ENCODE peak calls at places on chromosome 17, in eight cellular contexts. V is RWPE1, E is fibroblast of the aortic adventitia, I is sigmoid colon, O is pancreas, F is GM13976, Y is AG09319, Z is A673. K is an unnamed sample.

GRCh38 chr17:57034807-57035754 is 50.0 kb upstream of the AKAP1 start:
- DNase-seq in I (no peak), E (no peak), Z (no peak), V (no peak), O (no peak), F (no peak), Y (no peak), K (no peak)

GRCh38 chr17:7834554-7834890 is 505 bp downstream of the KDM6B start:
- DNase-seq in F (no peak), V (no peak), I (peak; percentile 89), Y (no peak), O (peak; percentile 71), Z (no peak), E (no peak), K (no peak)

GRCh38 chr17:40015005-40015997 is at the start of gene CSF3:
- DNase-seq in O (no peak), E (peak; percentile 37), Z (no peak), V (no peak), I (no peak), F (no peak), Y (no peak), K (no peak)

GRCh38 chr17:37490022-37490587 is 414 bp downstream of the DUSP14 start:
- DNase-seq in Y (no peak), E (peak; percentile 48), O (peak; percentile 61), I (peak; percentile 81), V (no peak), Z (peak; percentile 53), F (peak; percentile 81), K (peak; percentile 46)

GRCh38 chr17:16352838-16353701 is at the start of gene CENPV:
- DNase-seq in Y (no peak), V (peak; percentile 63), Z (peak; percentile 78), F (peak; percentile 87), O (peak; percentile 40), E (peak; percentile 16), I (peak; percentile 70), K (no peak)

GRCh38 chr17:8173871-8174322 is 2.3 kb downstream of the TMEM107 start:
- DNase-seq in V (no peak), Z (no peak), F (no peak), E (no peak), Y (no peak), I (no peak), O (no peak), K (no peak)

GRCh38 chr17:65173284-65173793 is 36.2 kb downstream of the RGS9 start:
- DNase-seq in I (no peak), E (peak; percentile 21), Z (peak; percentile 50), Y (no peak), F (no peak), V (peak; percentile 27), O (no peak), K (peak; percentile 51)

GRCh38 chr17:16407911-16408588 is 7.3 kb upstream of the TRPV2 start:
- DNase-seq in F (peak; percentile 89), V (peak; percentile 38), E (peak; percentile 62), Z (peak; percentile 65), I (peak; percentile 87), O (peak; percentile 63), Y (no peak), K (no peak)

GRCh38 chr17:65593870-65594584 is 32.6 kb upstream of the AXIN2 start:
- DNase-seq in V (no peak), I (no peak), F (no peak), Y (no peak), Z (peak; percentile 38), O (no peak), E (peak; percentile 23), K (no peak)

GRCh38 chr17:75765981-75766380 is 989 bp upstream of the GALK1 start:
- DNase-seq in V (no peak), E (no peak), Y (no peak), I (no peak), O (no peak), F (no peak), Z (no peak), K (no peak)

GRCh38 chr17:75763269-75763607 is 1.8 kb downstream of the GALK1 start:
- DNase-seq in E (no peak), F (no peak), I (peak; percentile 67), O (no peak), Y (no peak), V (no peak), Z (no peak), K (no peak)

GRCh38 chr17:75764417-75764710 is 628 bp downstream of the GALK1 start:
- DNase-seq in E (no peak), Z (no peak), Y (no peak), F (peak; percentile 45), O (no peak), V (no peak), I (no peak), K (no peak)

GRCh38 chr17:75763613-75764416 is 1.2 kb downstream of the GALK1 start:
- DNase-seq in V (no peak), Z (no peak), F (no peak), O (no peak), E (no peak), I (no peak), Y (no peak), K (no peak)

DNA sequence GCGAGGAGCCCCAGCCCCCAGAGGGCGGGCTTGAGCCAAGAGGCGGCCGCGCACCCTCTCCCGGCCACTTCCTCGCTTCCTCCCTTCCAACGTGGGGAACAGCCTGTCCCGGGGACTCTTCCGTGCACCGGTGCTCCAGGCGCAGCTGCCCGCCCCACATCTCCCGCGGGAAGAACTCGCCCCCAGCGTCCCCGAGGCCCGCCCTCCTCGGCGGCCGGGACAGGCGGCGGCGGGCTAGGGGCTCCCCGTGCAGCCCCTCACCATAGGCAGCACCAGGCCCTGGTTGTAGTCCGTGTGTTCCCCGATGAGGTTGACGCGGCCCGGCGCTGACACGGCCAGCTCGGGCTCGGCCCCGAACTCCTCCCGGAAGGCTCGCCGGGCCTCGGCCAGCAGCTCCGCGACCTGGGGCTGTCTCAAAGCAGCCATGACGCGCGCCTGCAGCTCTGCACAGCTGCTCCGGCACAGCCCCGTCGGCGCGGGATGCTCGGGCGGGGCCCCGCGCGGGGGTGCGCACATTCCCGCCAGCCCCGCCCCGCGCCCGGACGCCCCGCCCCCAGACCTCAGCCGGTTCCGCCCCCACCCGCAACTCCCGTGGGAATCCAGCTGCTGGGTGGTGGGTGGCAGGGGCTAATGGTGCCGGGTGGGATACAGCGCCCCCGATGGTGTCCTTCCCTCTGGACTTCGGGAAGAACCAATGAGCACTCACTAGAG is at the start of gene GALK1:
- DNase-seq in E (peak; percentile 55), Z (peak; percentile 73), O (peak; percentile 68), V (peak; percentile 73), Y (no peak), F (peak; percentile 92), I (peak; percentile 89), K (peak; percentile 43)
- TF ChIP-seq CTCF in E (peak; percentile 64), Z (peak; percentile 26), O (no peak), V (peak; percentile 71), Y (peak; percentile 67), F (peak; percentile 62), I (peak; percentile 32), K (peak; percentile 38)

GRCh38 chr17:79224903-79225302 is 150.3 kb downstream of the ENGASE start:
- DNase-seq in V (no peak), Y (no peak), Z (no peak), O (no peak), E (no peak), F (no peak), I (no peak), K (no peak)

GRCh38 chr17:79223953-79224352 is 149.3 kb downstream of the ENGASE start:
- DNase-seq in I (no peak), Y (no peak), O (no peak), E (no peak), F (no peak), V (no peak), Z (no peak), K (no peak)

GRCh38 chr17:79226037-79226436 is 151.4 kb downstream of the ENGASE start:
- DNase-seq in I (no peak), F (no peak), V (no peak), O (no peak), E (no peak), Z (no peak), Y (no peak), K (no peak)

GRCh38 chr17:79223471-79223870 is 148.8 kb downstream of the ENGASE start:
- DNase-seq in F (no peak), V (no peak), Z (no peak), O (no peak), Y (no peak), E (no peak), I (no peak), K (no peak)

GRCh38 chr17:79224476-79224875 is 149.9 kb downstream of the ENGASE start:
- DNase-seq in O (no peak), I (no peak), Z (no peak), Y (no peak), V (no peak), F (no peak), E (no peak), K (no peak)
- TF ChIP-seq CTCF in O (no peak), I (no peak), Z (no peak), Y (no peak), V (no peak), F (no peak), E (no peak), K (no peak)

DNA sequence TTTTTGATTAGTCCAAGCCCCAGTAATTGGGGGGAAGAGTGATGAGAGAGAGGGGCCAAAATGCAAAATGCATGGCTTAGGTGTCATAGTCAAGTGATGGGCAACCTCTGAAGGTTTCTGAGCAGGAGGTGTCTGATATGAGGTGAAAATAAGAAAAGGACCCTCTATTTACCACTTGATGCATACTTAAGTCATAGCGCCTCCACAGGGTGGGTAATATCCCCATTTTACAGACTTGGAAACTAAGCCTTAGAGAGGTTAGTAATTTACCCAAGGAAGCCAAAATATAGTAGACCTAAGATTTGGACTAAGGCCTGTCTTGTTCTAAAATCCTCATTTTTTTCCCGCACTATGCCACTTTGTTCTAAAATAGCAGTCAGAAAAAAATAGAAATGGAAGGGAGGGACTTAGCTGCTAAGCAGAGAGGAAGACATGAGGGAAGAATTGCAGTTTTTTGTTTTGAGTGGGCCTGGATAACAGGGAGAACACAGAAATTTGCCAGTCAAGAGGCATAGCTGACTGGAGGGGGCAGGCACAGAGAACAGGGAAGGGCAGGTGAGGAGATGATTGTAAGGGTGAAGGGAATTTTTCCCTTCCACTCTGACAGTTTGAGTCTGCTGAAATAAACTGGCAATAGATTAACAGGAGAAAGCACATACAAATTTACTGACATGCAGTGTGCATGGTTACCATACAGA is 2.3 kb upstream of the GRB2 start:
- DNase-seq in I (no peak), F (no peak), Z (no peak), Y (no peak), O (no peak), V (no peak), E (no peak), K (no peak)
- TF ChIP-seq CTCF in I (no peak), F (no peak), Z (no peak), Y (no peak), O (no peak), V (no peak), E (no peak), K (no peak)

GRCh38 chr17:35539659-35540026 is 2.2 kb upstream of the SLFN12L start:
- DNase-seq in V (no peak), O (no peak), F (no peak), E (no peak), I (no peak), Y (no peak), Z (no peak), K (no peak)
- TF ChIP-seq CTCF in V (peak; percentile 37), O (no peak), F (no peak), E (no peak), I (no peak), Y (no peak), Z (no peak), K (peak; percentile 56)